ENCODE peak calls at places on chromosomes 2 and 18, in nine cellular contexts. K is endothelial cell of umbilical vein, C is A549, E is sigmoid colon, I is HepG2, L is lower leg skin, B is breast epithelium, V is stomach, T is body of pancreas. A is an unnamed sample.

GRCh38 chr2:196563876-196564275 is 75.6 kb upstream of the CCDC150 start:
- DNase-seq in L (no peak), V (no peak), B (no peak), E (no peak), T (no peak), I (no peak), C (no peak), K (peak; percentile 27), A (no peak)

GRCh38 chr2:136874258-136874657 is 108.9 kb downstream of the THSD7B start:
- DNase-seq in E (no peak), L (no peak), K (peak; percentile 4), V (no peak), T (no peak), C (no peak), I (peak; percentile 11), B (no peak), A (no peak)

GRCh38 chr2:168087406-168087805 is 160.0 kb downstream of the STK39 start:
- DNase-seq in E (no peak), V (no peak), I (no peak), L (no peak), C (no peak), K (no peak), B (no peak), T (no peak), A (no peak)

GRCh38 chr2:98869272-98869641 is 66.8 kb downstream of the CRACDL start:
- DNase-seq in V (peak; percentile 92), B (peak; percentile 83), C (no peak), L (peak; percentile 91), E (no peak), T (peak; percentile 90), K (no peak), I (peak; percentile 20), A (peak; percentile 87)

GRCh38 chr2:39595116-39595515 is 70.6 kb upstream of the TMEM178A start:
- DNase-seq in C (no peak), L (no peak), K (no peak), T (no peak), B (no peak), V (no peak), I (no peak), E (no peak), A (no peak)

GRCh38 chr18:54845788-54846187 is 17.5 kb downstream of the RAB27B start:
- DNase-seq in V (no peak), L (no peak), C (no peak), B (no peak), I (no peak), E (no peak), T (no peak), K (no peak), A (no peak)

GRCh38 chr18:73842795-73843394 is 304.7 kb downstream of the FBXO15 start:
- DNase-seq in V (peak; percentile 45), E (no peak), L (no peak), C (peak; percentile 19), B (peak; percentile 23), T (peak; percentile 50), I (peak; percentile 4), K (no peak), A (no peak)

GRCh38 chr2:31877008-31877407 is 133.8 kb downstream of the MEMO1 start:
- DNase-seq in K (no peak), T (no peak), E (no peak), L (no peak), I (peak; percentile 63), V (no peak), C (no peak), B (no peak), A (peak; percentile 51)

GRCh38 chr2:161416633-161417427 is 733 bp downstream of the TBR1 start:
- DNase-seq in I (no peak), C (no peak), B (no peak), V (no peak), K (no peak), T (no peak), E (no peak), L (no peak), A (no peak)

GRCh38 chr2:202989749-202990148 is 24.9 kb upstream of the NBEAL1 start:
- DNase-seq in E (no peak), C (no peak), B (no peak), K (no peak), V (no peak), T (no peak), I (no peak), L (no peak), A (no peak)

GRCh38 chr18:76955529-76956170 is 133.3 kb downstream of the ZNF236 start:
- DNase-seq in V (peak; percentile 94), T (peak; percentile 67), L (no peak), C (no peak), B (no peak), I (no peak), K (no peak), E (no peak), A (no peak)

DNA sequence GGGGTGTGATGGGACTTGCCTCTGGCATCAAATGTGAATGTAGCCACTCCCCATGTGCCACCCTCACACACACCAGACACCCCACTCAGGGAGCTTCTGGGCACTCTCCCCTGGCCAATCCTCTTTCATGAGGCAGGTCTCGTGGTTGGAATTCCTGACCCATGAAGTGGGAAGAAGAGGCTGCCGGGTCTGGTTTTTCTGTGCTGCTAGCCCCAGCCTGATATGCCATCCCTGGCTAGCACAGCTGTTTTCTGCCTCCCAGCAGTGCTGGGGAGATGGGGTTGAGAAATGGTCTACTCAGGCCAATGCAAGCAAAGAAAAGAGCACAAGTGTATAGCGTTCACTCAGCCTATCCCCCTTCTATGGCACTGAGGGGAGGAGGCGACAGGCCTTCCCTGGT is 1.2 kb upstream of the C2orf72 start:
- DNase-seq in C (no peak), K (no peak), E (no peak), L (peak; percentile 56), I (no peak), B (no peak), T (no peak), V (no peak), A (no peak)
- TF ChIP-seq POLR2A in C (no peak), K (no peak), E (no peak), L (no peak), I (no peak), B (no peak), T (no peak), V (no peak), A (no peak)

DNA sequence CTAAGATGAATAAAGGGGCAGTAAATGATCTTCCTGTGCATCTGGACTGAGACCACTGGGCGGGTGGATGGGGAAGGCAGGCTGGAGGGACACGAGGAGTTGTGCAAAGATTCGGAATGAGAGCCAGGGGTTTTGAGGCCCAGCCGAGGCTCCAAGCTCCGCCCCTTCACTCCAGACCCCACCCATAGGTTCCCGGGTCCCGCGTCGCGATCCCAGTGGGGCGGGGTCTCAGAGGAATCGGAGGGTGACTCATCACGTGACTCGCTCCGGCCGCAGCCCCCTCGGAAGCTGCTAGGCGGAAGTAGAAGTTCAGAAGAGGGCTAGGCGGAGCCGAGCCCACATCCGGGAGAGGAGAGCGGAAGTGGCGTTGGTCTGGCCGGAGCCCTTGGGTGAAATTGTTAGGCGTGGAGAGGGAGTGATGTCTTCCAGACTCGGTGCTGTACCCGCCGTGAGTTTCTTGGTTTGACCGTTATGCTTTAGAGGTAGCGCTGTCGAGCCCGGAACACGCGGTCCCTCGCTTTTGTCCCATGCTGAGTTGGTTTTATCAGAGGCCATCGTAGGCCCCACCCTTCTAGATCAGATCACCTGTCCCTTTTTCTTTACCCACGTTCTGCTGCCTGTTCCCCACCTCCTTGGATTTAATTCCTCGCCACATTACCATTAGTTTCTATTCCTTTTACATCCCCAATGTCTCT is at the start of gene ZNF512:
- DNase-seq in K (peak; percentile 89), C (peak; percentile 94), L (peak; percentile 98), I (peak; percentile 96), E (peak; percentile 98), V (peak; percentile 84), T (peak; percentile 88), B (peak; percentile 85), A (peak; percentile 84)
- TF ChIP-seq POLR2A in K (peak; percentile 91), C (peak; percentile 69), L (no peak), I (peak; percentile 87), E (peak; percentile 21), V (peak; percentile 39), T (peak; percentile 69), B (no peak), A (no peak)

GRCh38 chr2:70523996-70524965 is 29.3 kb downstream of the TGFA start:
- DNase-seq in V (peak; percentile 81), C (peak; percentile 88), I (peak; percentile 40), B (peak; percentile 86), L (peak; percentile 87), T (peak; percentile 94), K (no peak), E (no peak), A (peak; percentile 81)

GRCh38 chr2:70526126-70526525 is 27.5 kb downstream of the TGFA start:
- DNase-seq in T (no peak), B (no peak), V (no peak), E (no peak), K (no peak), L (no peak), C (no peak), I (no peak), A (no peak)

GRCh38 chr2:70525032-70525431 is 28.6 kb downstream of the TGFA start:
- DNase-seq in E (no peak), K (no peak), T (peak; percentile 35), B (no peak), V (peak; percentile 53), L (peak; percentile 72), I (peak; percentile 87), C (peak; percentile 74), A (no peak)

GRCh38 chr2:70522627-70523026 is 31.0 kb downstream of the TGFA start:
- DNase-seq in T (no peak), B (no peak), E (no peak), C (no peak), L (peak; percentile 77), K (no peak), V (no peak), I (no peak), A (no peak)

GRCh38 chr2:70523672-70523995 is 30.0 kb downstream of the TGFA start:
- DNase-seq in T (no peak), V (no peak), E (no peak), K (no peak), B (no peak), C (no peak), I (no peak), L (no peak), A (no peak)
- TF ChIP-seq POLR2A in T (no peak), V (no peak), E (no peak), K (no peak), B (no peak), C (no peak), I (no peak), L (no peak), A (no peak)

DNA sequence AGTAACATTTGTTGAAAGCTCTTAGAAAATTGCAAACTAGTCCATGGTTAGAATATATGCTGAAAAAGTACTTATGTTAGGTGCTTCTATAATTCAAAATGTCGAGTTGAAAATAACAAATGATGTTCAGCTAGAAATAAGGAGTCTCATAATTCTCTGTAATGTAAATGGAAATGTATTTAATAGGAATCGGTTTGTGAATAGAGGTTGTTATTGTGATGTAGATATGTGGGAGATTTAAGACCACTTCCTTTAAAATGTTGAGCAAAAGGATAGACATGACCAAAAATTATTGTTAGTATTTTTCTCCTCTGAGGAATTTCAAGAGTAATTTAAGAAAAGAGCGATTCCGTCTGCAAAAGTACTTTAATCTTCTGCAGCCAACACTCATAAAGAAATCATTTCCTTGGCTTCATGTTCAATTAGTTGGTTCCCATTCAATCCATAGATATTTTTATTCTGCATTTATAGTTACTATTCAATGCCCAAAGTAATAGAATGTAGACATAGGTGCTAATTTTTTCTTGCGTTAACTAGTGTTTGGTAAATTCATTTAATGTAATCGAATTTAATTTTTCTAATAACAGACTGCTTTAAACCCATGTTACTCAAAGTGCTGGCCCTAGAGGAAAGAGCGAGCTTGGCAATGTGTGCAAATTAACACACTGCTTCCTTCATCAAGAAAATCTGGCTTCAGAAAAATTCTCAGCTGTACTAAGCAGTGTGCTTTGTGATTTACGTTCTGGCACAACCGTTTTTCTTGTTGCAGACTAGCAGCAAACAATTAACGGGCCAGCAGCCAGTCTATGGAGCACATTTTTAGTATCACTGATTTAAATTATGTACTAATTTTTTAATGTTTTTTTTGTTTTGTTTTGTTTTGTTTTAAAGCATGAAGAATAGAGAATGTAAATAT is 32.2 kb downstream of the FN1 start:
- DNase-seq in K (no peak), V (no peak), B (no peak), E (no peak), C (no peak), I (no peak), L (no peak), T (no peak), A (no peak)
- TF ChIP-seq POLR2A in K (peak; percentile 52), V (no peak), B (no peak), E (no peak), C (no peak), I (no peak), L (no peak), T (no peak), A (no peak)

A was measured in Peyer's patch.